ENCODE peak calls at places on chromosomes 13 and 19, in four cellular contexts. H is DND-41, Q is A549, T is tibial nerve. R is an unnamed sample.

GRCh38 chr13:98413796-98414195 is 163.1 kb downstream of the STK24 start:
- DNase-seq in H (no peak), Q (no peak), T (no peak), R (no peak)

GRCh38 chr19:45276284-45276687 is 25.2 kb downstream of the MARK4 start:
- DNase-seq in H (no peak), Q (no peak), T (no peak), R (no peak)

GRCh38 chr13:86591862-86592261 is 792.6 kb upstream of the SLITRK6 start:
- DNase-seq in H (no peak), Q (no peak), T (no peak), R (peak)

GRCh38 chr19:3285647-3286176 is 61.3 kb downstream of the CELF5 start:
- DNase-seq in H (no peak), Q (no peak), T (no peak), R (no peak)

GRCh38 chr19:49801966-49802661 is 11.0 kb downstream of the FUZ start:
- DNase-seq in H (no peak), Q (peak), T (peak), R (no peak)

GRCh38 chr13:44854264-44855060 is 134.8 kb downstream of the NUFIP1 start:
- DNase-seq in H (no peak), Q (no peak), T (no peak), R (no peak)

GRCh38 chr13:58893396-58893795 is 1261.9 kb downstream of the PCDH17 start:
- DNase-seq in H (no peak), Q (no peak), T (no peak), R (no peak)

GRCh38 chr19:44847144-44848035 is 1.3 kb downstream of the NECTIN2 start:
- DNase-seq in H (no peak), Q (peak), T (peak), R (peak)

GRCh38 chr13:88281846-88282245 is 610.7 kb downstream of the SLITRK5 start:
- DNase-seq in H (no peak), Q (no peak), T (no peak), R (no peak)

GRCh38 chr19:57351867-57352266 is 796 bp downstream of the ZNF304 start:
- DNase-seq in H (no peak), Q (no peak), T (no peak), R (no peak)

GRCh38 chr13:90201198-90201597 is 1146.3 kb upstream of the MIR17HG start:
- DNase-seq in H (no peak), Q (no peak), T (no peak), R (no peak)

GRCh38 chr19:6186435-6186834 is 51.0 kb downstream of the ACSBG2 start:
- DNase-seq in H (no peak), Q (no peak), T (peak), R (no peak)

GRCh38 chr13:50713849-50714248 is 129.6 kb downstream of the DLEU7 start:
- DNase-seq in H (peak), Q (no peak), T (peak), R (no peak)

GRCh38 chr13:44336934-44337333 is 36.7 kb upstream of the SERP2 start:
- DNase-seq in H (no peak), Q (no peak), T (no peak), R (no peak)

GRCh38 chr13:50415428-50415827 is 400.2 kb downstream of the KCNRG start:
- DNase-seq in H (no peak), Q (no peak), T (no peak), R (no peak)

GRCh38 chr19:58570770-58571574 is 2.2 kb downstream of the MZF1 start:
- DNase-seq in H (peak), Q (no peak), T (no peak), R (no peak)

GRCh38 chr13:67416047-67416925 is 186.2 kb upstream of the PCDH9 start:
- DNase-seq in H (no peak), Q (peak), T (no peak), R (peak)

GRCh38 chr13:33876716-33877394 is 58.9 kb downstream of the RFC3 start:
- DNase-seq in H (no peak), Q (no peak), T (no peak), R (no peak)

GRCh38 chr13:51821666-51822065 is 17.7 kb upstream of the DHRS12 start:
- DNase-seq in H (no peak), Q (no peak), T (no peak), R (no peak)

GRCh38 chr13:40565282-40566148 is 100.9 kb downstream of the FOXO1 start:
- DNase-seq in H (no peak), Q (no peak), T (no peak), R (no peak)

GRCh38 chr13:20415288-20415644 is 110.4 kb downstream of the CRYL1 start:
- DNase-seq in H (no peak), Q (no peak), T (no peak), R (no peak)

GRCh38 chr13:44140146-44140545 is 233.5 kb upstream of the SERP2 start:
- DNase-seq in H (no peak), Q (no peak), T (no peak), R (no peak)

GRCh38 chr13:21399741-21400140 is 59.4 kb downstream of the ZDHHC20 start:
- DNase-seq in H (peak), Q (no peak), T (no peak), R (no peak)

GRCh38 chr19:10725415-10725814 is 7.5 kb downstream of the DNM2 start:
- DNase-seq in H (no peak), Q (no peak), T (no peak), R (no peak)

GRCh38 chr19:917323-918151 is at the start of gene KISS1R:
- DNase-seq in H (no peak), Q (peak), T (no peak), R (no peak)

GRCh38 chr13:95338905-95339304 is 37.7 kb upstream of the ABCC4 start:
- DNase-seq in H (no peak), Q (no peak), T (no peak), R (no peak)

GRCh38 chr19:49690073-49690655 is 752 bp upstream of the CPT1C start:
- DNase-seq in H (no peak), Q (no peak), T (no peak), R (no peak)

GRCh38 chr13:98873377-98874028 is 104.4 kb downstream of the DOCK9 start:
- DNase-seq in H (no peak), Q (peak), T (no peak), R (no peak)

GRCh38 chr13:111789420-111789819 is 277.5 kb upstream of the SOX1 start:
- DNase-seq in H (no peak), Q (no peak), T (no peak), R (no peak)

GRCh38 chr19:459724-460511 is 915 bp downstream of the SHC2 start:
- DNase-seq in H (no peak), Q (peak), T (peak), R (peak)

GRCh38 chr13:95067303-95067702 is 233.9 kb downstream of the ABCC4 start:
- DNase-seq in H (no peak), Q (no peak), T (no peak), R (no peak)

GRCh38 chr19:2984196-2984490 is 6.8 kb downstream of the TLE6 start:
- DNase-seq in H (no peak), Q (no peak), T (no peak), R (no peak)

GRCh38 chr19:33159149-33159548 is 27.2 kb downstream of the WDR88 start:
- DNase-seq in H (no peak), Q (no peak), T (no peak), R (no peak)

GRCh38 chr19:33157906-33158305 is 26.0 kb downstream of the WDR88 start:
- DNase-seq in H (no peak), Q (no peak), T (no peak), R (no peak)

GRCh38 chr19:33159893-33160292 is 28.0 kb downstream of the WDR88 start:
- DNase-seq in H (no peak), Q (no peak), T (no peak), R (no peak)

GRCh38 chr19:33158365-33158764 is 26.5 kb downstream of the WDR88 start:
- DNase-seq in H (no peak), Q (no peak), T (no peak), R (no peak)

DNA sequence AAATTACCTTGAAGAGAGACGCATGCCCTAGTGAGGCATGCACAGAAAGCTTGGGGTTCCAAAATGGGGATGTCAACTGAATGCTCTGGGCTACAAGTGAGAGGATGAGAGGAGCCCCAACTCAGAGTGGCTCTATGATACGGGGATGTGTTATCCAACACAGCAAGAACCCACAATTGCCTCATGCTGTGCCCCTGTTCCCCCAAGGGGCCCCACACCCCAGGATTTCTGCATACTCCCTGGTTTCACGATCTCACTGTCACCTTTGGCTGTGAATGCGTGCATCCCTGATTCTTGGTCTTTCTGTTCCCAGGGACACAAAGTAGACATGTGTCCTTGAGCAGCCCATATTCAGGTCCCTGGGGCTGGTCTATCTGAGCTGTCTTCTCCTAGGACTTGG is 29.3 kb downstream of the WDR88 start:
- DNase-seq in H (no peak), Q (no peak), T (no peak), R (no peak)
- H3K27ac ChIP-seq in H (no peak), Q (no peak), T (no peak), R (no peak)

GRCh38 chr19:13228561-13228960 is 78.3 kb downstream of the IER2 start:
- DNase-seq in H (no peak), Q (peak), T (no peak), R (no peak)
- TF ChIP-seq CTCF in H (no peak), Q (no peak), T (no peak), R (no peak)

GRCh38 chr19:11890634-11891033 is 3.1 kb downstream of the ZNF69 start:
- DNase-seq in H (no peak), Q (no peak), T (no peak), R (no peak)

GRCh38 chr19:11881151-11881800 is 6.3 kb upstream of the ZNF69 start:
- DNase-seq in H (peak), Q (peak), T (peak), R (peak)

GRCh38 chr19:11887618-11888531 is at the start of gene ZNF69:
- DNase-seq in H (peak), Q (no peak), T (peak), R (no peak)

GRCh38 chr19:11887247-11887617 is 350 bp upstream of the ZNF69 start:
- DNase-seq in H (no peak), Q (no peak), T (no peak), R (no peak)
- H3K27ac ChIP-seq in H (peak), Q (no peak), T (peak), R (peak)

GRCh38 chr13:27765650-27766049 is 26.6 kb upstream of the GSX1 start:
- DNase-seq in H (no peak), Q (no peak), T (no peak), R (no peak)
- TF ChIP-seq CTCF in H (peak), Q (no peak), T (no peak), R (no peak)

DNA sequence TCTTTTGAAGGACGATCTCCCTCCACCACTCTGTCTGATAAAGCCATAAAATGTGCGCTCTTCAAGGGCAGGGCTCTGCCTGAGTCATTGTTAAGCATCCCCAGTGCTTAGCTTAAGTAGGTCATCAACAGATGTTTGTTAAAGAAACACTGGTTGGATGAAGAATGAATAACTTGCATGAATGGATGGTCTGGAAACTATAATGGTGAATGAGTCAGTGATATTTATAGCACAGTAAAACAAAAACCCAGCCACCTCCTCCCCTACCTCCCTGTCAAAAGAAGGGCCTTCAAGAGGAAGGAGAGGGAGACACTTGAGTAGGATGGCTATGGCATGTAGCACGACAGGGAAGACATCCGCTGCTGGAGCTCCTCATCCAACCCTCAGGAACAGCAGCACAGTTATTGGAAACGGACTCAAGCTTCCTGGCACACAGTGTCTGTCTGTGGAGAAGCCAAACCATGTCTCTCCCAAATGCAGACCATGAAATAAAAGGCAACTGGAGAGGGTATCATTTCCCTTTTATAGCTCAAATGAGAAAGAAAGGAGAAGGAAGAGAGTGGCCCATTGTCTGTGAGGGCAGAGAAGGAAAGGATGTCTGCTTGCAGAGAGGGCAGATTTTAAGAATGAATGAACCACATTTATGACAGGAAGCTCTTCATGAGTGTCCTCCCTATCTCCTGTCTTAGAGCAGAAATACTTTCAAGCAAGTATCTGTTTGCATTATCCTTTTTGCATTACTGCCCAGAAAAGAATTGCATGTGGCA is 183.4 kb upstream of the UBL3 start:
- DNase-seq in H (no peak), Q (peak), T (no peak), R (peak)
- H3K27ac ChIP-seq in H (no peak), Q (no peak), T (no peak), R (no peak)

DNA sequence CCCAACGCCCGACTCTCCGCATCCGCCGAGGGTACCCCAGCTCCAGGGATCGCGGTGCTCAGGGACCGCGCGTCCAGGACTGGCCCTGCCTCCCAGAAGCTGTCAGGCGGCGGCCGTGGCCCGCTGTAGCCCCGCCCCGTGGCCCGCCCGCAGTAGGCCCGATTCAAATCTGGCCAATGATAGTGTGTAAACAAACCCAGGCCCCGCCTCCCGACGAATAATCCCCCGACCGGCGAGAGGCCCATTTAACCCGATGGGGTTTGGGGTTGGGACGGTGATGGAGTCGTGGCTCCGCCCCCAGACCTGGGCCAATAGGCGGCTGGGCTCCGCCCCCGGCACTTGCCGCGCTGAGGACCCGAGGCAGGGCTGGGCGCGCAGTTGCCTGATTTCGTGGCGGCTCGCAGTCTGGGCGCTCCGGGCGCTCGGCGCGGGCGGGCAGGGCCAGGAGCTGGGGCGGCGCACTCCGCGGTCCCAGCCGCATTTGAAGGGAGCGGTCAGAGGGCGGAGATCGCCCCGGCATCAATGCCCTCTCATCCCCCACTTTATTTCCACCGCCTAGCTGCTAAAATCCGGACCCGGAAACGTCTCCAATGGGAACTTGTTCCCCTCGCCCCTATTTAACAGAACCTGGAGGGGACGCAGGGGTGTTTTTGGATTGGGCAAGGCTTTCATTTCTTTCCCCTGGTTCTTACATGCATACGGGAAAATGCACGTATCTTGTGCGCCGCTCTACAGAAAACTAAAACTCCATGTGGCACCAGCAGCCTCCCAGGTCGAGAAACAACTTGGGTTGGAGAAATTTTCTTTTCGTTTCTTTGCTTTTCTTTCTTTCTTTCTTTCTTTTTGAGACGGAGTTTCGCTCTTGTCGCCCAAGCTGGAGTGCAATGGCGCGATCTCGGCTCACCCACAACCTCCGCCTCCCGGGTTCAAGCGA is 8.4 kb upstream of the BICRA start:
- DNase-seq in H (peak), Q (peak), T (peak), R (peak)
- TF ChIP-seq CTCF in H (no peak), Q (no peak), T (peak), R (no peak)

GRCh38 chr19:38718747-38719543 is 25.3 kb downstream of the CAPN12 start:
- DNase-seq in H (no peak), Q (peak), T (no peak), R (no peak)
- H3K27ac ChIP-seq in H (no peak), Q (peak), T (peak), R (peak)

DNA sequence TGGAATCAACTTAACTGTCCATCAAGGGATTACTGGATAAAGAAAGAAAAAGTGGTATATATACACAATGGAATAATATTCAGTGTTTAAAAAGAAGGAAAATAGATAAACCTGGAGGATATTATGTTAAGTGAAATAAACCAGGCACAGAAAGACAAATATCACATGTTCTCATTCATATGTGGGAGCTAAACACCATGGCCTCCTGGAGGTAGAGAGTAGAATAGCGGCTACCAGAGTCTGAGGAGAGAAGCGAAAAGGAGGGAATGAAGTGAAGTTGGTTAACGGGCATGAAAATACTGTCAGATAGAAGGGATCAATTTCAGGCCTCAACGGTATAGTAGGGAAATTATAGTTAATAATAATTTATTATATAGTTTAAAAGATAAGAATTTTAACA is 147.5 kb upstream of the OBI1 start:
- DNase-seq in H (peak), Q (peak), T (no peak), R (no peak)
- TF ChIP-seq CTCF in H (peak), Q (no peak), T (no peak), R (peak)

GRCh38 chr13:28530729-28531194 is 35.8 kb upstream of the FLT1 start:
- DNase-seq in H (no peak), Q (no peak), T (no peak), R (no peak)

GRCh38 chr13:28529836-28530235 is 34.9 kb upstream of the FLT1 start:
- DNase-seq in H (no peak), Q (no peak), T (no peak), R (no peak)

GRCh38 chr13:28527629-28528028 is 32.7 kb upstream of the FLT1 start:
- DNase-seq in H (no peak), Q (no peak), T (no peak), R (no peak)

GRCh38 chr13:28528388-28528787 is 33.5 kb upstream of the FLT1 start:
- DNase-seq in H (no peak), Q (no peak), T (no peak), R (no peak)

DNA sequence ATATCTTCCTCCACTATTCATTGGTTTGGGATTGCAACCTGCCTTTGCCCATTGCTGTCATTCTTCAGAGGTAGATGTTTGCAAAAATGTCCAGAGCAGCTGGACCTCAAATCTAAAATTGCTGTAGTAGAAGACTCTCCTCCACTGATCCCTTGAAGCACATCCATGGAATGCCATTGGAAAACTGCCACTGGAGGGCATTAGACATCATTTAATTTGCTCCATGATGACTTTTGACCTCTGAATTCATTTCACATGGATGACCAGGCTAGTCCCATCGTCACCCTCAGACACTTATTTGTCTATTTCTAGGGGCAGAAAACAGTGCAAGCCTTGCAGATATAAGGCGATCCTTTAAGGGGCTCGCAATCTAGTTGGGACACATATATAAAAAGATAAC is 33.9 kb upstream of the FLT1 start:
- DNase-seq in H (no peak), Q (no peak), T (no peak), R (no peak)
- H3K27ac ChIP-seq in H (no peak), Q (no peak), T (no peak), R (no peak)

GRCh38 chr13:60654405-60654804 is 257.4 kb downstream of the TDRD3 start:
- DNase-seq in H (peak), Q (peak), T (peak), R (peak)
- TF ChIP-seq CTCF in H (peak), Q (peak), T (no peak), R (peak)

R was measured in RWPE1.